ENCODE peak calls at places on chromosomes 6 and 20, in four cellular contexts. N, A, Y and L are unnamed samples.

GRCh38 chr6:148398244-148398643 is 55.6 kb downstream of the SASH1 start:
- DNase-seq in N (no peak), A (no peak), Y (no peak), L (no peak)

GRCh38 chr6:30719356-30719755 is 796 bp upstream of the TUBB start:
- DNase-seq in N (no peak), A (no peak), Y (peak; percentile 47), L (no peak)

GRCh38 chr6:34423254-34423653 is 2.6 kb downstream of the RPS10 start:
- DNase-seq in N (peak; percentile 60), A (no peak), Y (no peak), L (no peak)

GRCh38 chr20:10453241-10453640 is 18.1 kb downstream of the SLX4IP start:
- DNase-seq in N (no peak), A (no peak), Y (no peak), L (no peak)

GRCh38 chr6:28922841-28923317 is 906 bp downstream of the TRIM27 start:
- DNase-seq in N (peak; percentile 68), A (no peak), Y (peak; percentile 59), L (peak; percentile 59)

GRCh38 chr6:148332088-148332487 is 10.6 kb upstream of the SASH1 start:
- DNase-seq in N (no peak), A (no peak), Y (no peak), L (no peak)

GRCh38 chr6:44043479-44044153 is 83.6 kb downstream of the MRPL14 start:
- DNase-seq in N (peak; percentile 33), A (no peak), Y (peak; percentile 78), L (no peak)

GRCh38 chr6:143822584-143823024 is 20.5 kb upstream of the LTV1 start:
- DNase-seq in N (peak; percentile 22), A (no peak), Y (no peak), L (no peak)

GRCh38 chr20:19943021-19943659 is 74.0 kb upstream of the NAA20 start:
- DNase-seq in N (no peak), A (no peak), Y (no peak), L (no peak)

GRCh38 chr20:55291251-55291650 is 714.1 kb downstream of the CBLN4 start:
- DNase-seq in N (no peak), A (no peak), Y (no peak), L (no peak)

GRCh38 chr6:154371337-154371736 is 14.7 kb upstream of the IPCEF1 start:
- DNase-seq in N (no peak), A (no peak), Y (no peak), L (no peak)

GRCh38 chr6:28643017-28643740 is 117.5 kb downstream of the GPX5 start:
- DNase-seq in N (peak; percentile 93), A (no peak), Y (peak; percentile 84), L (peak; percentile 17)